ENCODE peak calls at places on chromosomes 3 and 15, in four cellular contexts. O is NCI-H1436; T is H7; M is naive thymus-derived CD8-positive, alpha-beta T cell. K is an unnamed sample.

GRCh38 chr15:29844290-29844903 is 22.1 kb upstream of the TJP1 start:
- DNase-seq in T (no peak), O (no peak), M (no peak), K (no peak)

GRCh38 chr3:156519758-156520162 is 35.2 kb downstream of the SSR3 start:
- DNase-seq in O (no peak), T (no peak), M (no peak), K (no peak)

GRCh38 chr3:195882002-195882441 is 26.3 kb downstream of the TNK2 start:
- DNase-seq in M (no peak), O (no peak), T (no peak), K (no peak)

GRCh38 chr15:63603516-63603915 is 6.3 kb downstream of the FBXL22 start:
- DNase-seq in T (no peak), O (no peak), M (no peak), K (peak)

GRCh38 chr3:187996609-187997008 is 157.3 kb upstream of the LPP start:
- DNase-seq in O (no peak), M (no peak), T (no peak), K (no peak)

GRCh38 chr3:161406594-161407555 is 35.6 kb upstream of the SPTSSB start:
- DNase-seq in O (no peak), T (no peak), M (no peak), K (no peak)

GRCh38 chr3:42544492-42545283 is 37.1 kb downstream of the SEC22C start:
- DNase-seq in T (peak), M (no peak), O (no peak), K (no peak)

GRCh38 chr3:189947068-189947467 is 173.6 kb downstream of the P3H2 start:
- DNase-seq in O (no peak), T (no peak), M (no peak), K (no peak)

GRCh38 chr3:152307829-152308474 is 39.2 kb downstream of the MBNL1 start:
- DNase-seq in O (no peak), T (peak), M (no peak), K (no peak)

GRCh38 chr15:73981761-73982222 is 10.3 kb downstream of the STOML1 start:
- DNase-seq in T (no peak), O (no peak), M (no peak), K (no peak)

GRCh38 chr15:91887921-91888373 is 34.4 kb downstream of the SLCO3A1 start:
- DNase-seq in M (no peak), T (no peak), O (no peak), K (no peak)

GRCh38 chr3:72171946-72172345 is 387.0 kb upstream of the PROK2 start:
- DNase-seq in O (no peak), M (no peak), T (no peak), K (peak)

GRCh38 chr15:64009798-64010241 is 36.5 kb downstream of the DAPK2 start:
- DNase-seq in T (no peak), M (peak), O (no peak), K (no peak)

GRCh38 chr3:160006282-160007163 is 17.9 kb downstream of the IL12A start:
- DNase-seq in O (peak), T (peak), M (no peak), K (peak)

GRCh38 chr3:194322701-194323174 is 28.4 kb downstream of the CPN2 start:
- DNase-seq in T (no peak), O (peak), M (no peak), K (no peak)

GRCh38 chr3:4986175-4986610 is 7.0 kb downstream of the BHLHE40 start:
- DNase-seq in T (no peak), M (no peak), O (no peak), K (no peak)

GRCh38 chr15:65368300-65368617 is 9.5 kb downstream of the IGDCC3 start:
- DNase-seq in M (no peak), O (no peak), T (peak), K (no peak)

GRCh38 chr3:126512026-126512425 is 5.5 kb downstream of the UROC1 start:
- DNase-seq in O (no peak), T (no peak), M (no peak), K (no peak)

GRCh38 chr3:32856355-32856889 is 38.6 kb downstream of the TRIM71 start:
- DNase-seq in O (no peak), T (no peak), M (no peak), K (no peak)

GRCh38 chr15:99104788-99105515 is at the start of gene SYNM:
- DNase-seq in T (peak), O (peak), M (no peak), K (peak)

GRCh38 chr15:64895285-64896065 is 16.2 kb upstream of the ANKDD1A start:
- DNase-seq in T (no peak), M (peak), O (no peak), K (no peak)

GRCh38 chr15:50997371-50998051 is 89.0 kb downstream of the AP4E1 start:
- DNase-seq in M (no peak), T (no peak), O (no peak), K (no peak)

GRCh38 chr3:49855662-49856061 is 702 bp downstream of the TRAIP start:
- DNase-seq in O (no peak), M (no peak), T (peak), K (no peak)

GRCh38 chr3:149120051-149120972 is 9.1 kb upstream of the HPS3 start:
- DNase-seq in M (no peak), O (peak), T (peak), K (no peak)